ENCODE peak calls at places on chromosomes 11 and 22, in ten cellular contexts. V is cardiac muscle cell; M is small intestine; I is prostate gland; K is tibial nerve; U is heart right ventricle; P is lung; L is stomach; B is tibial artery; Z is CD8-positive, alpha-beta memory T cell. W is an unnamed sample. For H3K9me3, the result is how much of the 10 kb centered on the place peaks cover.

GRCh38 chr11:61141601-61142028 is 19.6 kb downstream of the VPS37C start:
- DNase-seq in B (peak), M (peak), K (no peak), Z (no peak), P (no peak), U (no peak), L (peak), V (no peak), I (peak), W (no peak)

GRCh38 chr11:18347471-18348125 is 25.2 kb downstream of the GTF2H1 start:
- DNase-seq in B (no peak), K (no peak), M (no peak), U (no peak), I (no peak), Z (no peak), L (no peak), P (no peak), V (no peak), W (no peak)

GRCh38 chr11:72411623-72412532 is 22.5 kb downstream of the CLPB start:
- DNase-seq in M (peak), U (no peak), B (no peak), V (no peak), L (no peak), Z (no peak), K (no peak), I (no peak), P (no peak), W (no peak)

GRCh38 chr11:124915541-124916369 is 3.3 kb upstream of the HEPN1 start:
- DNase-seq in B (no peak), L (no peak), P (no peak), K (no peak), I (no peak), Z (no peak), M (no peak), U (no peak), V (no peak), W (no peak)

GRCh38 chr11:102061276-102061675 is 14.0 kb downstream of the CFAP300 start:
- DNase-seq in L (no peak), B (no peak), V (peak), Z (no peak), M (no peak), I (no peak), U (no peak), K (no peak), P (no peak), W (peak)

GRCh38 chr11:33237039-33237597 is 20.1 kb upstream of the HIPK3 start:
- DNase-seq in V (no peak), U (no peak), P (no peak), K (no peak), B (no peak), Z (no peak), I (no peak), L (no peak), M (peak), W (no peak)

GRCh38 chr11:118961591-118961990 is 5.5 kb downstream of the UPK2 start:
- DNase-seq in P (no peak), I (no peak), L (no peak), V (no peak), K (no peak), M (peak), U (no peak), Z (no peak), B (no peak), W (no peak)

GRCh38 chr11:69239320-69240040 is 54.5 kb upstream of the MYEOV start:
- DNase-seq in I (no peak), Z (no peak), P (no peak), B (no peak), U (no peak), V (no peak), L (peak), K (no peak), M (no peak), W (no peak)

GRCh38 chr11:75374646-75375045 is 23.2 kb upstream of the ARRB1 start:
- DNase-seq in M (no peak), U (no peak), Z (no peak), P (no peak), I (no peak), V (no peak), B (no peak), L (no peak), K (no peak), W (no peak)

GRCh38 chr11:132402056-132402684 is 1031.8 kb downstream of the NTM start:
- DNase-seq in I (no peak), U (peak), V (peak), L (no peak), K (no peak), P (no peak), Z (no peak), B (no peak), M (peak), W (no peak)

GRCh38 chr22:20013382-20013871 is 3.2 kb downstream of the ARVCF start:
- DNase-seq in P (peak), Z (peak), U (peak), I (no peak), L (peak), M (no peak), K (peak), V (peak), B (peak), W (peak)

GRCh38 chr11:10375280-10376048 is 70.6 kb downstream of the ADM start:
- DNase-seq in I (no peak), P (no peak), Z (no peak), L (no peak), K (no peak), M (no peak), V (no peak), U (no peak), B (no peak), W (no peak)

GRCh38 chr11:15867886-15868285 is 488.5 kb downstream of the SOX6 start:
- DNase-seq in U (no peak), P (no peak), V (no peak), Z (no peak), K (no peak), M (no peak), I (no peak), L (no peak), B (no peak), W (no peak)

GRCh38 chr11:47415949-47416472 is 7.6 kb downstream of the SLC39A13 start:
- DNase-seq in B (peak), Z (no peak), V (no peak), P (peak), U (peak), M (no peak), K (peak), I (peak), L (peak), W (peak)

GRCh38 chr22:32473388-32473952 is 1.1 kb upstream of the FBXO7 start:
- DNase-seq in V (peak), K (no peak), Z (peak), M (peak), B (no peak), I (no peak), P (no peak), L (no peak), U (peak), W (peak)

GRCh38 chr11:110984147-110984546 is 261.4 kb upstream of the POU2AF2 start:
- DNase-seq in P (no peak), L (no peak), Z (no peak), B (no peak), I (no peak), M (no peak), U (no peak), K (no peak), V (no peak), W (no peak)

GRCh38 chr11:118606157-118606843 is 1.1 kb upstream of the PHLDB1 start:
- DNase-seq in K (no peak), P (no peak), I (no peak), M (no peak), Z (no peak), U (peak), V (no peak), L (peak), B (no peak), W (no peak)

GRCh38 chr11:100791873-100792272 is 104.8 kb downstream of the ARHGAP42 start:
- DNase-seq in V (no peak), U (no peak), M (no peak), K (no peak), Z (no peak), I (no peak), B (no peak), P (no peak), L (no peak), W (peak)

GRCh38 chr11:15816270-15816871 is 540.0 kb downstream of the SOX6 start:
- DNase-seq in Z (no peak), M (peak), I (no peak), U (peak), P (no peak), V (no peak), L (no peak), K (no peak), B (peak), W (no peak)

GRCh38 chr11:16194566-16194965 is 161.8 kb downstream of the SOX6 start:
- DNase-seq in B (no peak), P (no peak), M (no peak), Z (no peak), V (no peak), I (no peak), L (no peak), K (peak), U (peak), W (no peak)

GRCh38 chr22:22460635-22461034 is 47.9 kb downstream of the ZNF280B start:
- DNase-seq in K (no peak), V (no peak), U (no peak), Z (no peak), I (no peak), P (no peak), B (no peak), M (no peak), L (no peak), W (no peak)

GRCh38 chr11:46238078-46238966 is 39.1 kb upstream of the CREB3L1 start:
- DNase-seq in V (peak), P (peak), I (peak), L (peak), U (peak), M (peak), B (peak), Z (peak), K (peak), W (no peak)

GRCh38 chr22:37020192-37020479 is 594 bp downstream of the MPST start:
- DNase-seq in B (peak), K (no peak), Z (no peak), U (no peak), M (peak), V (peak), P (no peak), L (peak), I (peak), W (peak)

GRCh38 chr11:44857490-44857889 is 93.2 kb downstream of the TP53I11 start:
- DNase-seq in L (no peak), P (no peak), Z (no peak), K (no peak), U (no peak), I (no peak), V (peak), B (no peak), M (no peak), W (no peak)

GRCh38 chr11:112364962-112365481 is 104.4 kb upstream of the PLET1 start:
- DNase-seq in M (no peak), P (no peak), L (no peak), B (no peak), V (no peak), K (no peak), Z (no peak), U (no peak), I (peak), W (no peak)

GRCh38 chr22:31952459-31952858 is 8.1 kb downstream of the YWHAH start:
- DNase-seq in Z (no peak), P (no peak), M (no peak), B (no peak), I (no peak), U (no peak), K (no peak), V (no peak), L (no peak), W (no peak)

GRCh38 chr22:38843201-38843715 is 570 bp downstream of the NPTXR start:
- DNase-seq in I (no peak), K (no peak), L (peak), Z (peak), P (no peak), B (no peak), M (peak), V (peak), U (no peak), W (peak)

DNA sequence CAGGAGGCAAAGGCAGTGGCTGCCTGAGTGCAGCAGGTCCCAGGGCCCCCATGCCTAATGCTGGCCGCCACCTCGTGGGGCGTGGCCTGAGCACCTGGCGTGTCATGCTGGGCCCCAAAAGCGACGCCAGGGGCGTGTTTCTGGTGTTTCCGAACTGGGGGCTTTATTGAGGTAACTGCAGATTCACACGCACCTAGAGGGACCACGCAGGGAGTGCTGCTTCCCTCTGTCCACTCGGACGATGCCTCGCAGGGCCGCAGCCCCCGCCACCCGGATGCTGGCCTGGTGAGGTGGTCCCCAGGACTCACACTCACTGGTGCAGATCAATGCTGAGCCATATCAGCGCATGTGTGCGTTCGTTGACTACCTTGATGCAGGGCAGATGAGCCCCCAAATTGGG is 736.2 kb downstream of the BRD1 start:
- DNase-seq in K (no peak), M (no peak), L (no peak), B (no peak), P (no peak), Z (peak), I (no peak), U (no peak), V (no peak), W (no peak)
- H3K9me3 ChIP-seq in K (under half), M (under half), L (under half), B (under half), P (under half), Z (under half), I (under half), U (under half), V (under half), W (under half)

GRCh38 chr11:134670247-134670646 is 258.2 kb upstream of the B3GAT1 start:
- DNase-seq in K (no peak), P (peak), Z (no peak), V (no peak), I (no peak), L (peak), U (no peak), M (no peak), B (no peak), W (no peak)
- H3K9me3 ChIP-seq in K (under half), P (under half), Z (under half), V (under half), I (under half), L (under half), U (under half), M (under half), B (under half), W (under half)

GRCh38 chr11:48669146-48669545 is 180.6 kb downstream of the OR4A47 start:
- DNase-seq in Z (no peak), I (no peak), U (no peak), B (no peak), P (no peak), K (no peak), M (no peak), L (no peak), V (no peak), W (no peak)
- H3K9me3 ChIP-seq in Z (under half), I (under half), U (under half), B (under half), P (under half), K (half or more), M (under half), L (half or more), V (under half), W (under half)

DNA sequence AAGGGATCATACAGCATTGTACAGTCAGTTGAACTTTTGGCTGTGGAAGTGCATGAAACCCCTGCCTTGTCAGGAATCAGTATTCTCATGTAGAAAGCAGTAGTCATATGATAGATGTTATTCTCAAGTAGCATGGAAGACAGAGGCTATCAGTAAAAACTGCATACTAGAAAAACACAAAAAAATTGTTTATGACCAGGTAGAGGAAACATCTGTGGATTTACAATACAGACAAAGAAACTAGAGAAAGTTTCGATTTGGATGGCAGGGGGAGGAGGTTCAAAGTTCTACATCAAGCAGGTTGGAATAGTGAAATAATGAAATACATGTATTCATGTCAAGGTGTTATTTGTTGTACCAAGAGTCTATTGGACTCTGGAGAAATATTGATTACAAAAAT is 212.3 kb upstream of the DDI1 start:
- DNase-seq in U (no peak), P (no peak), L (no peak), I (no peak), K (no peak), Z (no peak), M (no peak), V (no peak), B (no peak), W (no peak)
- H3K9me3 ChIP-seq in U (under half), P (under half), L (under half), I (under half), K (under half), Z (under half), M (under half), V (under half), B (under half), W (under half)

GRCh38 chr22:47270463-47271135 is 508.1 kb downstream of the TBC1D22A start:
- DNase-seq in B (no peak), I (no peak), V (no peak), Z (no peak), M (peak), K (no peak), U (no peak), P (no peak), L (no peak), W (no peak)

GRCh38 chr22:47266329-47266728 is 503.9 kb downstream of the TBC1D22A start:
- DNase-seq in U (no peak), Z (no peak), I (no peak), M (no peak), V (no peak), B (peak), K (no peak), L (no peak), P (no peak), W (no peak)

GRCh38 chr22:47269689-47270088 is 507.2 kb downstream of the TBC1D22A start:
- DNase-seq in V (no peak), U (no peak), Z (no peak), P (no peak), M (no peak), B (no peak), L (no peak), K (no peak), I (no peak), W (no peak)

DNA sequence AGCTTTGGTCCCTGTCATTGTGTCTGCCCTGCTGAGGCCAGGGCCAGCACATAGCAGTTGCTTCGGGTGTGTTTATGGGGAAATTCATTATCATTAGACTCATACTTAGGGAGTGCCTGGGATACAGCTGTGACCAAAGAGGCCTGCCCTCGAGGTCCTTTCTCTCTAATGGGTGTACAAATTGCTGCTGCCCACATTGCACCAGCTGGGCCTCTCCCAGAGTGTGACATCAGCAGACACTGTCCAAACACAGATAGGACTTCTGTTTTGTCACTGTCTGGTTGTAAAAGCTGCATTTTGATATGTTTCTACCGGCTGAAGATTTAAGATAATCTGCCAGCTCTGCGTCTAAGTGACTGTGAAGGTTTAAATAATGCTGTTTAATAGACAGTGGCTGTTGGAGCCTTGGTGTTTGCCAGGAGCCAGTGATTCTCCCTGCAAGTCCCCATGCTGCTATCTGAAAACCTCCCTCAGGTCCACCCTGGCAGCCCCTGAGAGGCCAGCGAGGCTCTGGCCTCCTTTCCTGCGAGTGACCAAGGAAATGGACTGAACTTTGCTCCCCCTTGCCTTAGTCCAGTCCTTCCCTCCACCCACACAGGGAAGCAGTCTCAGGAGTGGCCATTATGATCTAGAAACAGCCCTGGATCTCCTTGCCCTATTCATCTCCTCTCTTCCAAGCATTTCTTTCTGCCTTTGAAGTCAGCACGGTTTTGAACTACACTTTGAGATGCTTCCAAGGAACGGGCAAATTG is 505.3 kb downstream of the TBC1D22A start:
- DNase-seq in P (no peak), I (no peak), V (no peak), Z (no peak), K (no peak), B (peak), U (no peak), L (no peak), M (no peak), W (no peak)
- H3K9me3 ChIP-seq in P (under half), I (under half), V (under half), Z (under half), K (under half), B (under half), U (under half), L (under half), M (under half), W (under half)

GRCh38 chr11:133782116-133782725 is 63.1 kb downstream of the SPATA19 start:
- DNase-seq in M (no peak), P (no peak), I (no peak), L (no peak), U (no peak), B (no peak), Z (no peak), V (no peak), K (no peak), W (no peak)

GRCh38 chr11:133784359-133784758 is 61.0 kb downstream of the SPATA19 start:
- DNase-seq in Z (no peak), B (no peak), K (no peak), M (no peak), U (no peak), P (no peak), I (no peak), V (no peak), L (no peak), W (no peak)

GRCh38 chr11:133790995-133791394 is 54.3 kb downstream of the SPATA19 start:
- DNase-seq in B (no peak), Z (no peak), V (no peak), I (no peak), M (no peak), U (no peak), P (no peak), L (no peak), K (no peak), W (no peak)

GRCh38 chr11:133787379-133788103 is 57.8 kb downstream of the SPATA19 start:
- DNase-seq in V (peak), I (no peak), L (no peak), M (no peak), P (no peak), U (no peak), Z (no peak), B (no peak), K (no peak), W (peak)

DNA sequence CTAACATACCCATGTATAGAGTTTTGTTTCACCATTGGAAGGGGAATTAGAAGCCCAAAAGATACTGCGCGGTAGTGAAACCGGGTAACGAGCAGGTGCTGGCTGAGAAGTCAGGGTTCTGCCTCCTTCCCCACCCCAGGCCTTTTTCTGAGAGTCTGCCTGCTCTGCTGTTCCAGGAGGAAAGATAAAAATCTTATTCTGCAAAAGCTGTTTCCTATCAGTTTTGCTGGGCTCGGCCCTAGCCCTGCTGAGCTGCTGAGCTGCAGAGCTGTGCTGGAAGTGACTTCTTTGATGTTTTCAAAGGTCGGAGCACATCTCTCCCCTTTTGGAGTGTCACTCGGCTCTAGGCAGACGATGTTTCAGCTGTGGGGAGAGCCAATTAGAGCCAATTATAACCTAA is 59.5 kb downstream of the SPATA19 start:
- DNase-seq in U (no peak), B (no peak), I (no peak), L (no peak), P (no peak), K (no peak), M (no peak), Z (no peak), V (no peak), W (no peak)
- H3K9me3 ChIP-seq in U (under half), B (under half), I (under half), L (under half), P (under half), K (under half), M (under half), Z (under half), V (under half), W (under half)

DNA sequence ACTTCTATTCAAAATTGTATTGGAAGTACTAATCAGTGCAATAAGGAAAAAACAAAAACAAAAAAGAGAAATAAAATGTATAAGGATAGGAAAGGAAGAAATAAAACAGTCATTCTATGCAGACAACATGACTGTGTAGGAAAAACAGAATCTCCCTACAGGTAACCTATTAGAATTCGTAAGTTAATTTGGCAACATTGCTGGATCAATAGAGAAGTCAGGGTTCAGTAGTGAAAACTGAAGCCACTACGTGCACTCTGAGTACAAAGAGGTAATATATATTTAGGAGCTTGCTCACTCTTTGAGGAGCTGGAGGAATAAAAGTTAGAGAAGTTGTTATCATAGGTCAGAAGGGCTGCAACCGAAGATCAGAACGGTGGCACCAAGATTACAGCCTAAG is 84.0 kb upstream of the BMAL1 start:
- DNase-seq in L (no peak), V (no peak), M (no peak), U (no peak), K (no peak), P (no peak), I (no peak), B (no peak), Z (no peak), W (no peak)
- H3K9me3 ChIP-seq in L (under half), V (under half), M (under half), U (under half), K (under half), P (under half), I (under half), B (under half), Z (under half), W (under half)

W was measured in HAP-1.